ENCODE peak calls at places on chromosomes 11 and 22, in four cellular contexts. V is hepatocyte, M is tibial artery, T is cardiac muscle cell. U is an unnamed sample.

GRCh38 chr11:7905549-7905948 is 25.5 kb downstream of the OR10A6 start:
- DNase-seq in V (no peak), M (no peak), T (no peak), U (no peak)

GRCh38 chr11:35639591-35640179 is 21.4 kb downstream of the FJX1 start:
- DNase-seq in V (no peak), M (no peak), T (no peak), U (no peak)

GRCh38 chr22:17789379-17790200 is 15.3 kb upstream of the BID start:
- DNase-seq in V (no peak), M (no peak), T (no peak), U (no peak)

GRCh38 chr22:44965171-44965570 is 44.6 kb downstream of the PHF21B start:
- DNase-seq in V (no peak), M (no peak), T (no peak), U (no peak)

GRCh38 chr11:102620858-102621561 is 4.1 kb downstream of the MMP20 start:
- DNase-seq in V (no peak), M (peak), T (no peak), U (no peak)

GRCh38 chr11:11602011-11602410 is 19.8 kb downstream of the GALNT18 start:
- DNase-seq in V (no peak), M (no peak), T (no peak), U (no peak)

GRCh38 chr11:66151273-66151672 is 81.2 kb downstream of the PACS1 start:
- DNase-seq in V (no peak), M (no peak), T (no peak), U (no peak)

GRCh38 chr11:85946221-85946620 is 91.0 kb downstream of the CCDC83 start:
- DNase-seq in V (no peak), M (no peak), T (no peak), U (no peak)

GRCh38 chr11:34155759-34156062 is 50.3 kb downstream of the NAT10 start:
- DNase-seq in V (no peak), M (no peak), T (no peak), U (no peak)

GRCh38 chr11:129061466-129062194 is 119.0 kb upstream of the TP53AIP1 start:
- DNase-seq in V (no peak), M (no peak), T (no peak), U (no peak)

GRCh38 chr11:77106321-77106720 is 3.7 kb downstream of the OMP start:
- DNase-seq in V (no peak), M (no peak), T (no peak), U (peak)

GRCh38 chr11:93729129-93729616 is 12.1 kb downstream of the TAF1D start:
- DNase-seq in V (no peak), M (no peak), T (no peak), U (no peak)

GRCh38 chr11:44539971-44540370 is 25.5 kb upstream of the CD82 start:
- DNase-seq in V (no peak), M (no peak), T (no peak), U (no peak)

GRCh38 chr11:6576471-6577373 is 26.7 kb downstream of the RRP8 start:
- DNase-seq in V (peak), M (no peak), T (no peak), U (no peak)

GRCh38 chr11:40388097-40388818 is 1071.2 kb downstream of the LRRC4C start:
- DNase-seq in V (no peak), M (no peak), T (no peak), U (no peak)

GRCh38 chr11:102914238-102915043 is 39.7 kb upstream of the MMP12 start:
- DNase-seq in V (peak), M (no peak), T (peak), U (peak)

GRCh38 chr11:20887137-20887536 is 217.8 kb downstream of the NELL1 start:
- DNase-seq in V (no peak), M (no peak), T (no peak), U (no peak)

GRCh38 chr11:133163463-133164419 is 368.6 kb downstream of the OPCML start:
- DNase-seq in V (peak), M (no peak), T (peak), U (peak)
- TF ChIP-seq CTCF in V (peak), M (peak), T (peak), U (peak)

DNA sequence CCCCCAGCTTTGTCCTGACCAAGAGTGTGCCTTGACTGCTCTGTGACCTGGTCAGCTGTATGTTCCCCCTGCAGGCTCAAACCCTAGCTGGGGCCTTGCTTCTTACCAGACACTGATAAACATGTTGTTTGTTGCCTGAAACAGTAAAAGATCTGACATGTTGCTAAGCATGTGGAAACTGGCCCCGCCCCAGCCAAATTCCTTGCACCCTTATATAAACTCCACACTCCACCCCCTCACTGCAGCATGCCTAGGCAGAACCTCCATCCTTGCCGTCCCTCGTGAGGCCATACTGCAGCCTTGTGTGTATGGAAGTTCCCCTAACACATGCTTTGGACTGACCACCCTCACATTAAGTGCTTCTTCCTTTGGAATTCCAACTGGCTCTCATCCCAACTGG is 27.3 kb downstream of the LRRC74B start:
- DNase-seq in V (no peak), M (no peak), T (no peak), U (no peak)
- TF ChIP-seq CTCF in V (no peak), M (no peak), T (no peak), U (no peak)

GRCh38 chr11:107591098-107591445 is at the start of gene ELMOD1:
- DNase-seq in V (peak), M (peak), T (peak), U (peak)
- TF ChIP-seq CTCF in V (no peak), M (peak), T (no peak), U (no peak)

GRCh38 chr11:119694334-119694733 is 34.7 kb downstream of the NECTIN1 start:
- DNase-seq in V (no peak), M (no peak), T (no peak), U (peak)
- TF ChIP-seq CTCF in V (no peak), M (no peak), T (no peak), U (no peak)